ENCODE peak calls at places on chromosomes 16 and 17, in five cellular contexts. X, Z, G, L and Q are unnamed samples.

GRCh38 chr16:3155181-3155580 is 20.4 kb downstream of the ZNF213 start:
- DNase-seq in L (no peak), X (no peak), Z (no peak), G (no peak), Q (no peak)

GRCh38 chr16:30184430-30185140 is 1.2 kb downstream of the CORO1A start:
- DNase-seq in G (peak), X (no peak), L (no peak), Z (peak), Q (peak)

GRCh38 chr17:75530837-75531723 is 5.6 kb downstream of the LLGL2 start:
- DNase-seq in X (no peak), L (no peak), G (no peak), Z (no peak), Q (no peak)

GRCh38 chr16:27238016-27238587 is 30.5 kb downstream of the NSMCE1 start:
- DNase-seq in Z (no peak), G (peak), X (no peak), L (no peak), Q (no peak)

GRCh38 chr17:40112718-40113109 is 9.1 kb upstream of the MSL1 start:
- DNase-seq in X (no peak), L (no peak), G (no peak), Z (no peak), Q (no peak)

GRCh38 chr17:66000216-66000615 is 191.7 kb downstream of the CEP112 start:
- DNase-seq in L (no peak), X (no peak), Z (no peak), G (no peak), Q (no peak)

GRCh38 chr16:82033006-82033405 is 2.0 kb upstream of the HSD17B2 start:
- DNase-seq in G (no peak), X (no peak), Z (no peak), L (no peak), Q (no peak)

GRCh38 chr17:79997004-79997673 is 38.5 kb downstream of the TBC1D16 start:
- DNase-seq in G (no peak), X (peak), L (no peak), Z (no peak), Q (no peak)

GRCh38 chr16:58046054-58046881 is 20.7 kb downstream of the MMP15 start:
- DNase-seq in G (no peak), L (no peak), X (peak), Z (no peak), Q (no peak)

GRCh38 chr16:22898874-22899348 is 84.9 kb downstream of the HS3ST2 start:
- DNase-seq in Z (peak), G (peak), L (peak), X (peak), Q (peak)

GRCh38 chr16:88803264-88803987 is at the start of gene CDT1:
- DNase-seq in X (peak), L (peak), G (no peak), Z (peak), Q (peak)

GRCh38 chr17:31408586-31408985 is 17.1 kb downstream of the RAB11FIP4 start:
- DNase-seq in Z (no peak), G (no peak), X (no peak), L (no peak), Q (no peak)

GRCh38 chr17:73826181-73826871 is 182.1 kb upstream of the SDK2 start:
- DNase-seq in X (no peak), L (no peak), Z (no peak), G (no peak), Q (no peak)

GRCh38 chr17:15398736-15399331 is 57.4 kb upstream of the TEKT3 start:
- DNase-seq in X (no peak), Z (no peak), G (no peak), L (no peak), Q (peak)

GRCh38 chr17:42387221-42387657 is 1.0 kb downstream of the STAT3 start:
- DNase-seq in Z (no peak), L (no peak), G (no peak), X (peak), Q (peak)

GRCh38 chr16:27463741-27464662 is 62.0 kb downstream of the IL21R start:
- DNase-seq in X (no peak), L (no peak), Z (no peak), G (no peak), Q (no peak)

GRCh38 chr16:35188288-35189155 is 1729.1 kb downstream of the TP53TG3F start:
- DNase-seq in L (no peak), G (no peak), Z (no peak), X (no peak), Q (peak)

GRCh38 chr17:59846391-59847165 is 46.2 kb downstream of the TUBD1 start:
- DNase-seq in Z (no peak), X (no peak), L (no peak), G (peak), Q (peak)

GRCh38 chr17:76261421-76262215 is 3.5 kb upstream of the UBALD2 start:
- DNase-seq in G (no peak), L (no peak), Z (no peak), X (no peak), Q (peak)

GRCh38 chr17:16943541-16944333 is 28.2 kb downstream of the TNFRSF13B start:
- DNase-seq in Z (peak), L (no peak), G (no peak), X (no peak), Q (no peak)

GRCh38 chr16:15425861-15426260 is 8.5 kb upstream of the BMERB1 start:
- DNase-seq in G (no peak), Z (no peak), L (no peak), X (no peak), Q (no peak)

GRCh38 chr16:68374961-68375660 is 64.3 kb downstream of the PRMT7 start:
- DNase-seq in X (no peak), L (no peak), G (no peak), Z (no peak), Q (no peak)

GRCh38 chr16:26787924-26788323 is 278.8 kb upstream of the C16orf82 start:
- DNase-seq in G (no peak), X (no peak), L (no peak), Z (no peak), Q (no peak)

GRCh38 chr16:67016681-67017450 is 12.1 kb upstream of the CBFB start:
- DNase-seq in Z (peak), G (no peak), X (no peak), L (no peak), Q (peak)

GRCh38 chr17:17641621-17642409 is 39.4 kb upstream of the RAI1 start:
- DNase-seq in L (peak), G (peak), Z (peak), X (peak), Q (peak)

GRCh38 chr16:72921106-72921505 is 126.8 kb downstream of the ZFHX3 start:
- DNase-seq in X (peak), L (no peak), Z (no peak), G (no peak), Q (no peak)

GRCh38 chr16:65069090-65069489 is 52.8 kb downstream of the CDH11 start:
- DNase-seq in Z (no peak), L (no peak), G (no peak), X (no peak), Q (peak)

GRCh38 chr17:33651631-33652030 is 358.5 kb upstream of the ASIC2 start:
- DNase-seq in L (no peak), G (no peak), Z (no peak), X (no peak), Q (no peak)